ENCODE peak calls at places on chromosome 13, in four cellular contexts. A is fibroblast of the aortic adventitia, E is lower leg skin, I is fibroblast of pulmonary artery. O is an unnamed sample.
A peak's percentile ranks its signal among the peaks of the same experiment; 100 is the strongest.

GRCh38 chr13:76708138-76708537 is 178.1 kb downstream of the KCTD12 start:
- DNase-seq in I (no peak), E (no peak), A (peak; percentile 35), O (peak; percentile 36)

GRCh38 chr13:46992383-46992952 is 95.6 kb upstream of the HTR2A start:
- DNase-seq in I (peak; percentile 46), E (no peak), A (peak; percentile 11), O (peak; percentile 12)

GRCh38 chr13:30145709-30146367 is 161.5 kb downstream of the KATNAL1 start:
- DNase-seq in A (no peak), I (no peak), E (no peak), O (no peak)

GRCh38 chr13:46738055-46738454 is 58.9 kb downstream of the ESD start:
- DNase-seq in E (no peak), A (peak; percentile 47), I (no peak), O (peak; percentile 7)

GRCh38 chr13:68993154-68993553 is 1114.5 kb upstream of the ATXN8OS start:
- DNase-seq in E (no peak), A (no peak), I (no peak), O (no peak)

GRCh38 chr13:50617134-50617721 is 226.3 kb downstream of the DLEU7 start:
- DNase-seq in I (peak; percentile 80), A (peak; percentile 95), E (no peak), O (peak; percentile 94)

GRCh38 chr13:35964764-35965163 is 166.4 kb downstream of the DCLK1 start:
- DNase-seq in I (peak; percentile 72), A (peak; percentile 41), E (no peak), O (peak; percentile 75)

GRCh38 chr13:94362411-94362909 is 117.0 kb downstream of the DCT start:
- DNase-seq in A (peak; percentile 94), I (peak; percentile 93), E (no peak), O (peak; percentile 86)

GRCh38 chr13:27792393-27793218 is at the start of gene GSX1:
- DNase-seq in I (peak; percentile 79), A (peak; percentile 65), E (no peak), O (peak; percentile 62)

GRCh38 chr13:112685856-112686255 is 4.0 kb upstream of the ATP11A start:
- DNase-seq in E (peak; percentile 28), I (no peak), A (no peak), O (no peak)

GRCh38 chr13:84607614-84608013 is 725.3 kb upstream of the SLITRK1 start:
- DNase-seq in A (peak; percentile 82), E (no peak), I (peak; percentile 70), O (peak; percentile 67)

GRCh38 chr13:43153436-43154082 is 130.2 kb downstream of the DNAJC15 start:
- DNase-seq in E (no peak), A (peak; percentile 75), I (peak; percentile 70), O (peak; percentile 48)

GRCh38 chr13:112957295-112957677 is 11.7 kb upstream of the MCF2L start:
- DNase-seq in I (no peak), A (no peak), E (no peak), O (no peak)

GRCh38 chr13:97225533-97225932 is 3.4 kb downstream of the MBNL2 start:
- DNase-seq in E (no peak), A (no peak), I (no peak), O (no peak)

GRCh38 chr13:95201814-95202521 is 99.3 kb downstream of the ABCC4 start:
- DNase-seq in E (peak; percentile 23), A (peak; percentile 10), I (peak; percentile 88), O (peak; percentile 56)

GRCh38 chr13:60642552-60642951 is 245.5 kb downstream of the TDRD3 start:
- DNase-seq in I (no peak), A (no peak), E (no peak), O (peak; percentile 1)

GRCh38 chr13:94128430-94128829 is 351.1 kb downstream of the DCT start:
- DNase-seq in E (no peak), I (peak; percentile 6), A (peak; percentile 44), O (peak; percentile 17)

GRCh38 chr13:111639994-111640393 is 319.6 kb downstream of the TEX29 start:
- DNase-seq in E (peak; percentile 64), I (no peak), A (no peak), O (no peak)

GRCh38 chr13:26954981-26955380 is 194.4 kb upstream of the GPR12 start:
- DNase-seq in E (no peak), I (no peak), A (no peak), O (no peak)

GRCh38 chr13:85798999-85799646 is at the start of gene SLITRK6:
- DNase-seq in I (peak; percentile 70), A (peak; percentile 8), E (no peak), O (no peak)

GRCh38 chr13:45310341-45311138 is 30.4 kb downstream of the TPT1 start:
- DNase-seq in I (no peak), A (no peak), E (no peak), O (no peak)

GRCh38 chr13:59266478-59267063 is 897.2 kb downstream of the DIAPH3 start:
- DNase-seq in E (no peak), A (peak; percentile 1), I (peak; percentile 51), O (no peak)

GRCh38 chr13:24080134-24080533 is 80.4 kb upstream of the SPATA13 start:
- DNase-seq in A (no peak), I (no peak), E (no peak), O (no peak)

GRCh38 chr13:101382701-101383100 is 33.6 kb downstream of the NALCN start:
- DNase-seq in I (no peak), E (no peak), A (no peak), O (no peak)

GRCh38 chr13:84279166-84279565 is 396.9 kb upstream of the SLITRK1 start:
- DNase-seq in I (no peak), A (no peak), E (no peak), O (no peak)

GRCh38 chr13:47277774-47278173 is 380.9 kb upstream of the HTR2A start:
- DNase-seq in E (no peak), A (peak; percentile 33), I (peak; percentile 54), O (peak; percentile 25)

DNA sequence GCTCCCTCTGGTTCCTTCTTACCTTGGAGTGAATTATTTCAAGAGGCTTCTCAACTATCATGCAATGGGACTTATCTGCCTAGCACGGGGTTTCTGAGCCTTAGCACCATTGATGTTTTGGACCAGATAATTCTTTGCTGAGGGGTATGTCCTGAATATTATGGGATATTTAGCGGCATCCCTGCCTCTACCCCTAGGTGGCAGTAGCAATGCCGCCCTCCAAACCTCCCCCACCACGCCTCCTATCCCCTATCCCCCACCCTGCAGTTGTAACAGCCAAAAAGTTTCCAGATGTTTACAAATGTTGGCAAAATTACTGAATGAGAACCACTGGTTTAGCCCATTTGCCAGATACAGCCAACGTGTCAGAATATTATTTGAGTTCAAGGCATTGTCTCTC is 125.5 kb downstream of the POSTN start:
- DNase-seq in A (no peak), E (no peak), I (no peak), O (no peak)
- TF ChIP-seq CTCF in A (no peak), E (no peak), I (no peak), O (no peak)

GRCh38 chr13:108214511-108215383 is 589 bp downstream of the LIG4 start:
- DNase-seq in A (no peak), I (no peak), E (no peak), O (no peak)

GRCh38 chr13:108213946-108214345 is 1.4 kb downstream of the LIG4 start:
- DNase-seq in E (no peak), I (no peak), A (no peak), O (no peak)

GRCh38 chr13:108220042-108220441 is 1.9 kb downstream of the ABHD13 start:
- DNase-seq in I (no peak), A (no peak), E (no peak), O (no peak)

GRCh38 chr13:108215428-108215827 is at the start of gene LIG4:
- DNase-seq in I (peak; percentile 95), A (peak; percentile 90), E (peak; percentile 96), O (peak; percentile 89)

DNA sequence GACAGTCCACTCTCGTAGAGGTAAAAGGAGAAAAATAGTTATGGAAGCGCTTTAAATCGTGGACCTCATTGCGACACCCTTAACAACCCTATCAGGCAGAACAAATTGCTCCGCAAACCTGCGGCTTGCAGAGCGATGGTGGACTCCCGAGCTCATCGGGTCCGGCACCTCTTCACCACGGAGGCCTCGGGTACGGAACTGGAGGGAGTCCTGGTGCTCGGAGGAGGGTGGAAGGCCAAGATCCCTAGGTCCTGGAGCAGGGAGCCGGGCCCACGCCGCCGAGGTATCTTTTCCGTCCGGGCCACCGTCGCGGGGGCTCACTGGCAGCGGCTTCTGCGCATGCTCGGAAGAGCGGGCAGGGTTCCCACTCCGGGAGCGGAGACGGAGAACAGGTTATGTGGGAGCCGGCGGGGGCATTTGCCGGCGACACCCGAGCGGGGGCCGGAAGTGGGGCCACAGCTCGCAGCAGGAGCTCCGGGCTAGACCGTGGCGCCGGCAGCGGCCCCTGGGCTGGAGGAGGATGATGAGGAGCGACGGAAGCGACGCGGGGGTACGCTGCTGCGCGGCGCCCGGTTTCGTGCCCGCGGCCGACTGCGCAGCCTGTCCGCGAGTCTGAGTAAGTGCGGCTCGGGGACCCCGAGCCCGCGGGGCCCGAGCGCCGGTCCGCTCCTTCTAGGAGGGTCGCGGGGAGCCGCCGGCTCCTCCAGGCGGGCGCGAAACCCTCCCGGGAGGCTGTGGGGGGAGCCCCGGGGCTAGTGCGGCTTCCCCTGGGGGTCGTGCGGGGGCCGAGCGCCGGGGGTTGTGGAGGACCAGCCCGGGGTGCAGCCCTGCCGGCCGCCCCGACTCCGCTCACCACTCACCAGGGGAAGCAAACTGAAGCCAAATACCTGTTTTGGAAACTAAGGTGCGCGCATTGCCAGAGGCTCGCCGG is at the start of gene ABHD13:
- DNase-seq in E (peak; percentile 97), I (peak; percentile 92), A (peak; percentile 89), O (peak; percentile 88)
- TF ChIP-seq CTCF in E (no peak), I (no peak), A (peak; percentile 5), O (no peak)

GRCh38 chr13:38866649-38867048 is 124.0 kb downstream of the STOML3 start:
- DNase-seq in E (no peak), A (no peak), I (no peak), O (no peak)
- TF ChIP-seq CTCF in E (no peak), A (no peak), I (no peak), O (no peak)

DNA sequence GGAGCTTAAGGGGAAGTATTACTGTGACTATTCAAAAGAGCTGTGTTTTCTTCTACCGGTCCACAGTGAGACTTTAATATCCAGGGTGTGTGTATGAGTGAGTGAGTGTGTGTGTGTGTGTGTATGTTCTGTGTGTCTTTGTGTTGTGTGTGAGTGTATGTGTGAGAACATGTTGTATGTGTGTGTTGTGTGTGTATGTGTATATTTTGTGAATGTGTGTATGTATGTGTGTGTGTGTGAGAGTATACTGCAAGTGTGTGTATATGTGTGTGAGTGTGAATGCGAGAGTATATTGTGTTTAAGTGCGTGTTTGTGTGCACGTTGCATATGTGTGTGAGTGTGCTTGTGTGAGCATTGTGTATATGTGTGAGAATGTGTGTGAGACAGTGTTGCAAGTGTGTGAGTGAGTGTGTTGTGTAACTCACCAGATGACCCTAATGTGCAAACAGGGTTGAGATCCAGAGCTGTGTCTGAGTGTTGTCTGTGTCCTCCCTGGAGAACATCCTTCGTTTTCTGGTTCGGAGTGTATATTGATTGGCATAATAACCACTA is 101.1 kb upstream of the RNF113B start:
- DNase-seq in E (no peak), I (no peak), A (no peak), O (no peak)
- TF ChIP-seq CTCF in E (no peak), I (no peak), A (no peak), O (no peak)